ENCODE peak calls at places on chromosomes 2 and 18, in eight cellular contexts. G is upper lobe of right lung, F is neural progenitor cell, L is IMR-90, X is neuronal stem cell, Y is Peyer's patch, C is spleen, M is A549. T is an unnamed sample.

GRCh38 chr2:11506611-11506969 is 27.3 kb upstream of the GREB1 start:
- DNase-seq in G (no peak), F (no peak), L (no peak), X (no peak), Y (no peak), C (no peak), M (no peak), T (no peak)

GRCh38 chr2:165892541-165892940 is 61.0 kb downstream of the TTC21B start:
- DNase-seq in G (no peak), F (no peak), L (no peak), X (no peak), Y (no peak), C (no peak), M (no peak), T (no peak)

GRCh38 chr2:165889158-165889557 is 64.4 kb downstream of the TTC21B start:
- DNase-seq in G (no peak), F (no peak), L (no peak), X (peak; percentile 12), Y (no peak), C (no peak), M (no peak), T (no peak)

GRCh38 chr2:238139141-238139840 is 823 bp downstream of the KLHL30 start:
- DNase-seq in G (no peak), F (peak; percentile 57), L (no peak), X (no peak), Y (peak; percentile 41), C (no peak), M (no peak), T (peak; percentile 82)

GRCh38 chr2:120642646-120643045 is 93.0 kb upstream of the GLI2 start:
- DNase-seq in G (no peak), F (no peak), L (no peak), X (no peak), Y (no peak), C (no peak), M (no peak), T (peak; percentile 20)

GRCh38 chr18:23401400-23402347 is 51.4 kb upstream of the RIOK3 start:
- DNase-seq in G (peak; percentile 65), F (peak; percentile 78), L (peak; percentile 73), X (peak; percentile 59), Y (no peak), C (peak; percentile 80), M (peak; percentile 27), T (peak; percentile 82)

GRCh38 chr18:35458677-35459441 is 38.9 kb downstream of the INO80C start:
- DNase-seq in G (no peak), F (no peak), L (peak; percentile 79), X (no peak), Y (peak; percentile 25), C (peak; percentile 86), M (peak; percentile 79), T (peak; percentile 88)

GRCh38 chr2:228768818-228769217 is 502.3 kb downstream of the PID1 start:
- DNase-seq in G (no peak), F (no peak), L (peak; percentile 64), X (no peak), Y (no peak), C (no peak), M (no peak), T (no peak)

GRCh38 chr2:118047273-118047898 is 33.5 kb upstream of the CCDC93 start:
- DNase-seq in G (no peak), F (no peak), L (peak; percentile 57), X (no peak), Y (no peak), C (no peak), M (peak; percentile 9), T (no peak)

GRCh38 chr2:216534809-216535208 is 36.2 kb downstream of the RPL37A start:
- DNase-seq in G (no peak), F (no peak), L (no peak), X (no peak), Y (no peak), C (no peak), M (no peak), T (no peak)

GRCh38 chr2:47803770-47804169 is 20.8 kb downstream of the MSH6 start:
- DNase-seq in G (no peak), F (no peak), L (no peak), X (no peak), Y (no peak), C (no peak), M (no peak), T (no peak)

GRCh38 chr2:179860255-179861026 is 971 bp downstream of the ZNF385B start:
- DNase-seq in G (no peak), F (peak; percentile 30), L (no peak), X (no peak), Y (no peak), C (no peak), M (no peak), T (peak; percentile 77)

GRCh38 chr2:73707058-73707457 is 30.1 kb downstream of the TPRKB start:
- DNase-seq in G (no peak), F (no peak), L (no peak), X (no peak), Y (no peak), C (no peak), M (no peak), T (peak; percentile 73)

GRCh38 chr2:150477347-150477746 is 10.1 kb downstream of the RND3 start:
- DNase-seq in G (no peak), F (no peak), L (peak; percentile 50), X (no peak), Y (no peak), C (no peak), M (no peak), T (no peak)

GRCh38 chr2:190720691-190721090 is 71.8 kb downstream of the NAB1 start:
- DNase-seq in G (no peak), F (no peak), L (no peak), X (no peak), Y (no peak), C (no peak), M (no peak), T (no peak)

GRCh38 chr2:148058641-148059040 is 37.8 kb downstream of the MBD5 start:
- DNase-seq in G (no peak), F (no peak), L (peak; percentile 60), X (no peak), Y (no peak), C (no peak), M (no peak), T (no peak)

DNA sequence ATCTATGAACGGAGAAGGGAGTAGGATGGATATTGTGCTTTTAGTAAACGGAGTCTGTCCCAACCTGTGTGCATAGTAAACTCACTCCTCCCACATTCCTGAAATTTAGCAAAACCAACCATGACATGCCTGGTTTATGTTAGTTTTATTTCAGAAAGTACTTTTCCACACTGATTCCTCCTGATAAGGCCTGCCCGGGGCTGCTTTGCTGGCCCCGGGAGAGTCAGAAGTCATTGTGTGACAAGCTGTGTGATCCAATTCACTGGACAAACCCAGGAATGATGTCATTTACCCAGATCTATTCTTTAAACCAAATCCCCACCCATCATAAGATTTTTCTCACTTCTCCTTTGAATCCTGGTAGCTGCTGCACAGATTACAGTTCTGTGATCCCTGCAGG is 109.0 kb downstream of the SETBP1 start:
- DNase-seq in G (no peak), F (peak; percentile 55), L (no peak), X (no peak), Y (no peak), C (no peak), M (peak; percentile 12), T (no peak)
- H3K4me1 ChIP-seq in G (peaks cover 24% of the 10 kb centered on the region), F (peaks cover 38% of the 10 kb centered on the region), L (peaks cover 3% of the 10 kb centered on the region), X (peaks cover 31% of the 10 kb centered on the region), Y (no peaks in the 10 kb centered on the region), C (peaks cover 25% of the 10 kb centered on the region), M (no peaks in the 10 kb centered on the region), T (peaks cover 11% of the 10 kb centered on the region)

GRCh38 chr18:9742588-9743131 is 34.6 kb downstream of the RAB31 start:
- DNase-seq in G (no peak), F (no peak), L (peak; percentile 36), X (no peak), Y (no peak), C (peak; percentile 41), M (peak; percentile 32), T (peak; percentile 20)
- H3K4me3 ChIP-seq in G (peak overlapping the region; percentile 32), F (no peak overlapping the region), L (no peak overlapping the region), X (peak overlapping the region; percentile 56), Y (no peak overlapping the region), C (peak overlapping the region; percentile 4), M (peak overlapping the region; percentile 11), T (no peak overlapping the region)

DNA sequence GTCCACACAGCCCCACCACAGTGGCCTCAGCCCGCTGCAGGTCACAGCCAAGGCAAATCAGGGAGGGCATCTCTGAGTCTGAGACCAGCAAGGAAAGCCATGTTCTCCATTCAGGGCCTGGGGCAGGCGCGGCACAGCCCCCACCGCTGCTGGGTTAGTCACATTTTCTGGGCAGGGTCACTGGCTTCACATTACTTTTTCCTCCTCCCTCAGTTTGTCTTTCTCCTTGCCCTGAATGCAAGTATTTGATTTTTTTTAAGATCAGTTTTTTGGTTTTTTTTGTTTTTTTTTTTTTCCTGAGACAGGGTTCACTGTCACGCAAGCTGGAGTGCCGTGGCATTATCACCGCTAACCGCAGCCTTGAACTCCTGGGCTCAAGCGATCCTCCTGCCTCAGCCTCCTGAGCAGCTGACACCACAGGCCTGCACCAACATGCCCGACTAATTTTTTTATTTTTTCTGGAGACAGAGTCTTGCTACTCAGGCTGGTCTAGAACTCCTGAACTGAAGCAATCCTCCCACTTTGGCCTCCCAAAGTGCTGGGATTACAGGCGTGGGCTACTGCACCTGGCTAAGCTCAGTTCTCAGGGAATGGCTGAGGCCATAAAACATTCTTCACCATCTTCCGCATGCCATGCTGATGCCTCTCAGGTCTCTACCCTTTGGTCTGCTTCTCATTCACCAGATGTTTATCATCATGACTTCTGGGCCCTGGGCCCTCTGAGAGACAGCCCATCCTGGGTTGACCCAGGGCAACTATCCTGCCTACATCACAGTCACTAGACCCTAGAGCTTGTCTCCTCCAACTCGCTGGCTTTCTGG is 628 bp upstream of the CAPG start:
- DNase-seq in G (no peak), F (no peak), L (no peak), X (no peak), Y (no peak), C (no peak), M (no peak), T (no peak)
- H3K4me1 ChIP-seq in G (peaks cover 13% of the 10 kb centered on the region), F (peaks cover 2% of the 10 kb centered on the region), L (peaks cover 6% of the 10 kb centered on the region), X (no peaks in the 10 kb centered on the region), Y (no peaks in the 10 kb centered on the region), C (peaks cover 75% of the 10 kb centered on the region), M (peaks cover 40% of the 10 kb centered on the region), T (peaks cover 4% of the 10 kb centered on the region)

GRCh38 chr2:178819147-178819875 is 12.1 kb upstream of the TTN start:
- DNase-seq in G (no peak), F (no peak), L (peak; percentile 5), X (no peak), Y (no peak), C (no peak), M (no peak), T (no peak)

GRCh38 chr2:178824181-178824580 is 17.0 kb upstream of the TTN start:
- DNase-seq in G (no peak), F (no peak), L (no peak), X (no peak), Y (no peak), C (no peak), M (no peak), T (no peak)

GRCh38 chr2:178825183-178825582 is 18.0 kb upstream of the TTN start:
- DNase-seq in G (no peak), F (no peak), L (peak; percentile 58), X (no peak), Y (no peak), C (no peak), M (no peak), T (no peak)

GRCh38 chr2:178819992-178820391 is 12.8 kb upstream of the TTN start:
- DNase-seq in G (no peak), F (no peak), L (no peak), X (no peak), Y (no peak), C (no peak), M (no peak), T (no peak)
- H3K4me3 ChIP-seq in G (no peak overlapping the region), F (no peak overlapping the region), L (no peak overlapping the region), X (no peak overlapping the region), Y (no peak overlapping the region), C (peak overlapping the region; percentile 10), M (no peak overlapping the region), T (no peak overlapping the region)